ENCODE peak calls at places on chromosome 17, in six cellular contexts. One of them, this sample, is unnamed.

GRCh38 chr17:13597723-13598347 is 3.9 kb downstream of the HS3ST3A1 start:
- DNase-seq in activated CD8-positive, alpha-beta memory T cell treated with anti-CD3 and anti-CD28 coated beads for 1 hour: no peak
- DNase-seq in stimulated activated naive B cell treated with anti-CD40 and anti-IgM and Interleukin-4, amounts not matched to agents 10 μg/mL and 1 μg/mL and 100 μg/mL, for 72 hours: peak
- DNase-seq in stomach: no peak
- DNase-seq in GM12865: peak
- DNase-seq in mesothelial cell of epicardium: no peak
- DNase-seq in this sample: no peak

GRCh38 chr17:80793851-80794267 is 197.8 kb upstream of the CHMP6 start:
- DNase-seq in mesothelial cell of epicardium: no peak
- DNase-seq in GM12865: no peak
- DNase-seq in stimulated activated naive B cell treated with anti-CD40 and anti-IgM and Interleukin-4, amounts not matched to agents 10 μg/mL and 1 μg/mL and 100 μg/mL, for 72 hours: no peak
- DNase-seq in activated CD8-positive, alpha-beta memory T cell treated with anti-CD3 and anti-CD28 coated beads for 1 hour: no peak
- DNase-seq in stomach: no peak
- DNase-seq in this sample: no peak

GRCh38 chr17:29571883-29572681 is 3.6 kb downstream of the TP53I13 start:
- DNase-seq in mesothelial cell of epicardium: no peak
- DNase-seq in activated CD8-positive, alpha-beta memory T cell treated with anti-CD3 and anti-CD28 coated beads for 1 hour: no peak
- DNase-seq in stimulated activated naive B cell treated with anti-CD40 and anti-IgM and Interleukin-4, amounts not matched to agents 10 μg/mL and 1 μg/mL and 100 μg/mL, for 72 hours: no peak
- DNase-seq in stomach: peak
- DNase-seq in GM12865: no peak
- DNase-seq in this sample: no peak

GRCh38 chr17:75922173-75922961 is 17.7 kb upstream of the MRPL38 start:
- DNase-seq in GM12865: no peak
- DNase-seq in mesothelial cell of epicardium: no peak
- DNase-seq in stimulated activated naive B cell treated with anti-CD40 and anti-IgM and Interleukin-4, amounts not matched to agents 10 μg/mL and 1 μg/mL and 100 μg/mL, for 72 hours: no peak
- DNase-seq in stomach: no peak
- DNase-seq in activated CD8-positive, alpha-beta memory T cell treated with anti-CD3 and anti-CD28 coated beads for 1 hour: no peak
- DNase-seq in this sample: no peak

GRCh38 chr17:44204453-44204882 is 4.8 kb upstream of the ATXN7L3 start:
- DNase-seq in GM12865: no peak
- DNase-seq in mesothelial cell of epicardium: no peak
- DNase-seq in activated CD8-positive, alpha-beta memory T cell treated with anti-CD3 and anti-CD28 coated beads for 1 hour: no peak
- DNase-seq in stimulated activated naive B cell treated with anti-CD40 and anti-IgM and Interleukin-4, amounts not matched to agents 10 μg/mL and 1 μg/mL and 100 μg/mL, for 72 hours: no peak
- DNase-seq in stomach: no peak
- DNase-seq in this sample: no peak

GRCh38 chr17:21573961-21574610 is 118.2 kb upstream of the KCNJ18 start:
- DNase-seq in stimulated activated naive B cell treated with anti-CD40 and anti-IgM and Interleukin-4, amounts not matched to agents 10 μg/mL and 1 μg/mL and 100 μg/mL, for 72 hours: peak
- DNase-seq in mesothelial cell of epicardium: no peak
- DNase-seq in activated CD8-positive, alpha-beta memory T cell treated with anti-CD3 and anti-CD28 coated beads for 1 hour: peak
- DNase-seq in GM12865: no peak
- DNase-seq in stomach: peak
- DNase-seq in this sample: no peak

GRCh38 chr17:38980455-38981217 is 13.4 kb upstream of the FBXO47 start:
- DNase-seq in mesothelial cell of epicardium: no peak
- DNase-seq in stimulated activated naive B cell treated with anti-CD40 and anti-IgM and Interleukin-4, amounts not matched to agents 10 μg/mL and 1 μg/mL and 100 μg/mL, for 72 hours: no peak
- DNase-seq in stomach: no peak
- DNase-seq in GM12865: no peak
- DNase-seq in activated CD8-positive, alpha-beta memory T cell treated with anti-CD3 and anti-CD28 coated beads for 1 hour: no peak
- DNase-seq in this sample: no peak

GRCh38 chr17:42509916-42510315 is 26.1 kb upstream of the NAGLU start:
- DNase-seq in stimulated activated naive B cell treated with anti-CD40 and anti-IgM and Interleukin-4, amounts not matched to agents 10 μg/mL and 1 μg/mL and 100 μg/mL, for 72 hours: no peak
- DNase-seq in stomach: no peak
- DNase-seq in mesothelial cell of epicardium: no peak
- DNase-seq in GM12865: no peak
- DNase-seq in activated CD8-positive, alpha-beta memory T cell treated with anti-CD3 and anti-CD28 coated beads for 1 hour: no peak
- DNase-seq in this sample: no peak

GRCh38 chr17:45788057-45788456 is 3.9 kb downstream of the CRHR1 start:
- DNase-seq in activated CD8-positive, alpha-beta memory T cell treated with anti-CD3 and anti-CD28 coated beads for 1 hour: no peak
- DNase-seq in mesothelial cell of epicardium: no peak
- DNase-seq in stimulated activated naive B cell treated with anti-CD40 and anti-IgM and Interleukin-4, amounts not matched to agents 10 μg/mL and 1 μg/mL and 100 μg/mL, for 72 hours: no peak
- DNase-seq in stomach: no peak
- DNase-seq in GM12865: no peak
- DNase-seq in this sample: no peak

GRCh38 chr17:29596811-29597210 is 3.9 kb downstream of the ANKRD13B start:
- DNase-seq in stomach: no peak
- DNase-seq in stimulated activated naive B cell treated with anti-CD40 and anti-IgM and Interleukin-4, amounts not matched to agents 10 μg/mL and 1 μg/mL and 100 μg/mL, for 72 hours: no peak
- DNase-seq in mesothelial cell of epicardium: no peak
- DNase-seq in GM12865: no peak
- DNase-seq in activated CD8-positive, alpha-beta memory T cell treated with anti-CD3 and anti-CD28 coated beads for 1 hour: no peak
- DNase-seq in this sample: no peak

GRCh38 chr17:70168979-70169706 is at the start of gene KCNJ2:
- DNase-seq in stimulated activated naive B cell treated with anti-CD40 and anti-IgM and Interleukin-4, amounts not matched to agents 10 μg/mL and 1 μg/mL and 100 μg/mL, for 72 hours: peak
- DNase-seq in activated CD8-positive, alpha-beta memory T cell treated with anti-CD3 and anti-CD28 coated beads for 1 hour: peak
- DNase-seq in GM12865: peak
- DNase-seq in stomach: peak
- DNase-seq in mesothelial cell of epicardium: peak
- DNase-seq in this sample: peak

GRCh38 chr17:48545539-48545938 is 630 bp upstream of the HOXB2 start:
- DNase-seq in activated CD8-positive, alpha-beta memory T cell treated with anti-CD3 and anti-CD28 coated beads for 1 hour: no peak
- DNase-seq in mesothelial cell of epicardium: no peak
- DNase-seq in GM12865: no peak
- DNase-seq in stomach: no peak
- DNase-seq in stimulated activated naive B cell treated with anti-CD40 and anti-IgM and Interleukin-4, amounts not matched to agents 10 μg/mL and 1 μg/mL and 100 μg/mL, for 72 hours: no peak
- DNase-seq in this sample: no peak

GRCh38 chr17:30256756-30257506 is 21.4 kb upstream of the SLC6A4 start:
- DNase-seq in stomach: no peak
- DNase-seq in GM12865: no peak
- DNase-seq in activated CD8-positive, alpha-beta memory T cell treated with anti-CD3 and anti-CD28 coated beads for 1 hour: no peak
- DNase-seq in stimulated activated naive B cell treated with anti-CD40 and anti-IgM and Interleukin-4, amounts not matched to agents 10 μg/mL and 1 μg/mL and 100 μg/mL, for 72 hours: no peak
- DNase-seq in mesothelial cell of epicardium: no peak
- DNase-seq in this sample: no peak

GRCh38 chr17:8243827-8244226 is 4.0 kb downstream of the CTC1 start:
- DNase-seq in GM12865: no peak
- DNase-seq in mesothelial cell of epicardium: no peak
- DNase-seq in activated CD8-positive, alpha-beta memory T cell treated with anti-CD3 and anti-CD28 coated beads for 1 hour: no peak
- DNase-seq in stimulated activated naive B cell treated with anti-CD40 and anti-IgM and Interleukin-4, amounts not matched to agents 10 μg/mL and 1 μg/mL and 100 μg/mL, for 72 hours: no peak
- DNase-seq in stomach: no peak
- DNase-seq in this sample: no peak

GRCh38 chr17:27345141-27345904 is 51.4 kb downstream of the WSB1 start:
- DNase-seq in GM12865: no peak
- DNase-seq in stimulated activated naive B cell treated with anti-CD40 and anti-IgM and Interleukin-4, amounts not matched to agents 10 μg/mL and 1 μg/mL and 100 μg/mL, for 72 hours: no peak
- DNase-seq in mesothelial cell of epicardium: no peak
- DNase-seq in stomach: no peak
- DNase-seq in activated CD8-positive, alpha-beta memory T cell treated with anti-CD3 and anti-CD28 coated beads for 1 hour: no peak
- DNase-seq in this sample: no peak

GRCh38 chr17:14845562-14846335 is 419.4 kb downstream of the PMP22 start:
- DNase-seq in stimulated activated naive B cell treated with anti-CD40 and anti-IgM and Interleukin-4, amounts not matched to agents 10 μg/mL and 1 μg/mL and 100 μg/mL, for 72 hours: no peak
- DNase-seq in stomach: no peak
- DNase-seq in activated CD8-positive, alpha-beta memory T cell treated with anti-CD3 and anti-CD28 coated beads for 1 hour: no peak
- DNase-seq in GM12865: no peak
- DNase-seq in mesothelial cell of epicardium: no peak
- DNase-seq in this sample: no peak

GRCh38 chr17:19986941-19987714 is 9.5 kb upstream of the AKAP10 start:
- DNase-seq in stimulated activated naive B cell treated with anti-CD40 and anti-IgM and Interleukin-4, amounts not matched to agents 10 μg/mL and 1 μg/mL and 100 μg/mL, for 72 hours: no peak
- DNase-seq in stomach: no peak
- DNase-seq in activated CD8-positive, alpha-beta memory T cell treated with anti-CD3 and anti-CD28 coated beads for 1 hour: no peak
- DNase-seq in GM12865: no peak
- DNase-seq in mesothelial cell of epicardium: no peak
- DNase-seq in this sample: no peak

GRCh38 chr17:55411463-55411855 is 10.2 kb downstream of the MMD start:
- DNase-seq in GM12865: no peak
- DNase-seq in stimulated activated naive B cell treated with anti-CD40 and anti-IgM and Interleukin-4, amounts not matched to agents 10 μg/mL and 1 μg/mL and 100 μg/mL, for 72 hours: no peak
- DNase-seq in activated CD8-positive, alpha-beta memory T cell treated with anti-CD3 and anti-CD28 coated beads for 1 hour: no peak
- DNase-seq in mesothelial cell of epicardium: no peak
- DNase-seq in stomach: no peak
- DNase-seq in this sample: no peak

GRCh38 chr17:35116845-35117244 is 2.8 kb downstream of the RAD51D start:
- DNase-seq in GM12865: no peak
- DNase-seq in stimulated activated naive B cell treated with anti-CD40 and anti-IgM and Interleukin-4, amounts not matched to agents 10 μg/mL and 1 μg/mL and 100 μg/mL, for 72 hours: no peak
- DNase-seq in stomach: no peak
- DNase-seq in mesothelial cell of epicardium: no peak
- DNase-seq in activated CD8-positive, alpha-beta memory T cell treated with anti-CD3 and anti-CD28 coated beads for 1 hour: no peak
- DNase-seq in this sample: no peak

GRCh38 chr17:7084058-7084457 is 4.0 kb upstream of the CLEC10A start:
- DNase-seq in activated CD8-positive, alpha-beta memory T cell treated with anti-CD3 and anti-CD28 coated beads for 1 hour: no peak
- DNase-seq in stimulated activated naive B cell treated with anti-CD40 and anti-IgM and Interleukin-4, amounts not matched to agents 10 μg/mL and 1 μg/mL and 100 μg/mL, for 72 hours: no peak
- DNase-seq in stomach: no peak
- DNase-seq in GM12865: no peak
- DNase-seq in mesothelial cell of epicardium: no peak
- DNase-seq in this sample: no peak

GRCh38 chr17:28725660-28726395 is at the start of gene TLCD1:
- DNase-seq in stomach: peak
- DNase-seq in stimulated activated naive B cell treated with anti-CD40 and anti-IgM and Interleukin-4, amounts not matched to agents 10 μg/mL and 1 μg/mL and 100 μg/mL, for 72 hours: peak
- DNase-seq in GM12865: peak
- DNase-seq in mesothelial cell of epicardium: no peak
- DNase-seq in activated CD8-positive, alpha-beta memory T cell treated with anti-CD3 and anti-CD28 coated beads for 1 hour: peak
- DNase-seq in this sample: peak

GRCh38 chr17:68942389-68942788 is 12.8 kb downstream of the ABCA8 start:
- DNase-seq in activated CD8-positive, alpha-beta memory T cell treated with anti-CD3 and anti-CD28 coated beads for 1 hour: no peak
- DNase-seq in mesothelial cell of epicardium: no peak
- DNase-seq in GM12865: no peak
- DNase-seq in stomach: no peak
- DNase-seq in stimulated activated naive B cell treated with anti-CD40 and anti-IgM and Interleukin-4, amounts not matched to agents 10 μg/mL and 1 μg/mL and 100 μg/mL, for 72 hours: no peak
- DNase-seq in this sample: no peak

GRCh38 chr17:74055508-74056160 is 147.8 kb upstream of the RPL38 start:
- DNase-seq in GM12865: no peak
- DNase-seq in activated CD8-positive, alpha-beta memory T cell treated with anti-CD3 and anti-CD28 coated beads for 1 hour: no peak
- DNase-seq in stomach: no peak
- DNase-seq in stimulated activated naive B cell treated with anti-CD40 and anti-IgM and Interleukin-4, amounts not matched to agents 10 μg/mL and 1 μg/mL and 100 μg/mL, for 72 hours: no peak
- DNase-seq in mesothelial cell of epicardium: no peak
- DNase-seq in this sample: no peak

GRCh38 chr17:56087199-56087598 is 66.1 kb upstream of the ANKFN1 start:
- DNase-seq in mesothelial cell of epicardium: no peak
- DNase-seq in stomach: no peak
- DNase-seq in activated CD8-positive, alpha-beta memory T cell treated with anti-CD3 and anti-CD28 coated beads for 1 hour: no peak
- DNase-seq in stimulated activated naive B cell treated with anti-CD40 and anti-IgM and Interleukin-4, amounts not matched to agents 10 μg/mL and 1 μg/mL and 100 μg/mL, for 72 hours: no peak
- DNase-seq in GM12865: no peak
- DNase-seq in this sample: no peak

GRCh38 chr17:77475012-77475976 is 334.5 kb downstream of the SEC14L1 start:
- DNase-seq in stimulated activated naive B cell treated with anti-CD40 and anti-IgM and Interleukin-4, amounts not matched to agents 10 μg/mL and 1 μg/mL and 100 μg/mL, for 72 hours: peak
- DNase-seq in GM12865: peak
- DNase-seq in activated CD8-positive, alpha-beta memory T cell treated with anti-CD3 and anti-CD28 coated beads for 1 hour: no peak
- DNase-seq in mesothelial cell of epicardium: no peak
- DNase-seq in stomach: no peak
- DNase-seq in this sample: no peak

GRCh38 chr17:2792541-2793169 is 3.6 kb upstream of the RAP1GAP2 start:
- DNase-seq in activated CD8-positive, alpha-beta memory T cell treated with anti-CD3 and anti-CD28 coated beads for 1 hour: peak
- DNase-seq in stimulated activated naive B cell treated with anti-CD40 and anti-IgM and Interleukin-4, amounts not matched to agents 10 μg/mL and 1 μg/mL and 100 μg/mL, for 72 hours: peak
- DNase-seq in mesothelial cell of epicardium: no peak
- DNase-seq in GM12865: peak
- DNase-seq in stomach: no peak
- DNase-seq in this sample: no peak

GRCh38 chr17:31857920-31858646 is 961 bp downstream of the COPRS start:
- DNase-seq in stimulated activated naive B cell treated with anti-CD40 and anti-IgM and Interleukin-4, amounts not matched to agents 10 μg/mL and 1 μg/mL and 100 μg/mL, for 72 hours: no peak
- DNase-seq in mesothelial cell of epicardium: no peak
- DNase-seq in GM12865: no peak
- DNase-seq in activated CD8-positive, alpha-beta memory T cell treated with anti-CD3 and anti-CD28 coated beads for 1 hour: no peak
- DNase-seq in stomach: no peak
- DNase-seq in this sample: no peak

GRCh38 chr17:32536736-32537646 is 50.2 kb downstream of the CDK5R1 start:
- DNase-seq in mesothelial cell of epicardium: no peak
- DNase-seq in stimulated activated naive B cell treated with anti-CD40 and anti-IgM and Interleukin-4, amounts not matched to agents 10 μg/mL and 1 μg/mL and 100 μg/mL, for 72 hours: no peak
- DNase-seq in activated CD8-positive, alpha-beta memory T cell treated with anti-CD3 and anti-CD28 coated beads for 1 hour: no peak
- DNase-seq in GM12865: no peak
- DNase-seq in stomach: no peak
- DNase-seq in this sample: no peak

GRCh38 chr17:6524520-6524919 is 31.8 kb downstream of the PITPNM3 start:
- DNase-seq in stomach: no peak
- DNase-seq in stimulated activated naive B cell treated with anti-CD40 and anti-IgM and Interleukin-4, amounts not matched to agents 10 μg/mL and 1 μg/mL and 100 μg/mL, for 72 hours: no peak
- DNase-seq in mesothelial cell of epicardium: no peak
- DNase-seq in activated CD8-positive, alpha-beta memory T cell treated with anti-CD3 and anti-CD28 coated beads for 1 hour: no peak
- DNase-seq in GM12865: no peak
- DNase-seq in this sample: no peak

GRCh38 chr17:81469266-81469665 is 43.3 kb downstream of the ACTG1 start:
- DNase-seq in GM12865: no peak
- DNase-seq in stimulated activated naive B cell treated with anti-CD40 and anti-IgM and Interleukin-4, amounts not matched to agents 10 μg/mL and 1 μg/mL and 100 μg/mL, for 72 hours: no peak
- DNase-seq in activated CD8-positive, alpha-beta memory T cell treated with anti-CD3 and anti-CD28 coated beads for 1 hour: no peak
- DNase-seq in stomach: no peak
- DNase-seq in mesothelial cell of epicardium: no peak
- DNase-seq in this sample: no peak

GRCh38 chr17:35793257-35793656 is 2.2 kb downstream of the MMP28 start:
- DNase-seq in stimulated activated naive B cell treated with anti-CD40 and anti-IgM and Interleukin-4, amounts not matched to agents 10 μg/mL and 1 μg/mL and 100 μg/mL, for 72 hours: no peak
- DNase-seq in GM12865: no peak
- DNase-seq in mesothelial cell of epicardium: no peak
- DNase-seq in activated CD8-positive, alpha-beta memory T cell treated with anti-CD3 and anti-CD28 coated beads for 1 hour: no peak
- DNase-seq in stomach: no peak
- DNase-seq in this sample: no peak

GRCh38 chr17:4750606-4751005 is 10.9 kb upstream of the CXCL16 start:
- DNase-seq in GM12865: no peak
- DNase-seq in mesothelial cell of epicardium: no peak
- DNase-seq in activated CD8-positive, alpha-beta memory T cell treated with anti-CD3 and anti-CD28 coated beads for 1 hour: no peak
- DNase-seq in stomach: no peak
- DNase-seq in stimulated activated naive B cell treated with anti-CD40 and anti-IgM and Interleukin-4, amounts not matched to agents 10 μg/mL and 1 μg/mL and 100 μg/mL, for 72 hours: no peak
- DNase-seq in this sample: no peak

GRCh38 chr17:8649157-8650118 is 18.9 kb upstream of the MYH10 start:
- DNase-seq in stimulated activated naive B cell treated with anti-CD40 and anti-IgM and Interleukin-4, amounts not matched to agents 10 μg/mL and 1 μg/mL and 100 μg/mL, for 72 hours: no peak
- DNase-seq in activated CD8-positive, alpha-beta memory T cell treated with anti-CD3 and anti-CD28 coated beads for 1 hour: no peak
- DNase-seq in mesothelial cell of epicardium: no peak
- DNase-seq in GM12865: no peak
- DNase-seq in stomach: no peak
- DNase-seq in this sample: no peak

This sample was measured in DMS 273 treated with DMSO at 0.1 percent for 48 hours.